ENCODE peak calls at places on chromosomes 5 and 9, in seven cellular contexts. V, A, X, O, J, F and B are unnamed samples.
A peak's percentile ranks its signal among the peaks of the same experiment; 100 is the strongest.

GRCh38 chr9:94973491-94973941 is 247.0 kb downstream of the AOPEP start:
- DNase-seq in V (no peak), J (no peak), A (no peak), F (no peak), X (no peak), O (no peak), B (no peak)

GRCh38 chr5:170216262-170216864 is 16.4 kb upstream of the C5orf58 start:
- DNase-seq in X (peak; percentile 75), O (peak; percentile 83), J (no peak), F (no peak), V (peak; percentile 70), A (peak; percentile 28), B (no peak)

GRCh38 chr5:174610968-174611367 is 113.4 kb upstream of the MSX2 start:
- DNase-seq in O (no peak), A (no peak), F (no peak), J (no peak), V (peak; percentile 43), X (no peak), B (peak; percentile 40)

GRCh38 chr9:447230-448025 is 232.8 kb downstream of the DOCK8 start:
- DNase-seq in F (no peak), V (peak; percentile 90), A (peak; percentile 16), X (no peak), O (no peak), J (no peak), B (peak; percentile 84)

GRCh38 chr5:176781638-176782570 is 28.5 kb upstream of the UNC5A start:
- DNase-seq in O (no peak), V (no peak), X (no peak), F (no peak), A (no peak), J (peak; percentile 14), B (no peak)

GRCh38 chr5:147479431-147479830 is 30.4 kb downstream of the DPYSL3 start:
- DNase-seq in A (no peak), J (no peak), X (peak; percentile 85), V (no peak), O (peak; percentile 34), F (no peak), B (no peak)

GRCh38 chr9:14452539-14452938 is 138.6 kb upstream of the NFIB start:
- DNase-seq in O (no peak), V (peak; percentile 28), F (no peak), X (no peak), A (no peak), J (no peak), B (no peak)

GRCh38 chr5:113053614-113054013 is 77.0 kb downstream of the DCP2 start:
- DNase-seq in F (no peak), O (no peak), X (no peak), J (peak; percentile 20), A (peak; percentile 45), V (no peak), B (no peak)

GRCh38 chr9:93669958-93670207 is 93.5 kb downstream of the PHF2 start:
- DNase-seq in O (no peak), X (no peak), J (no peak), V (no peak), A (no peak), F (no peak), B (no peak)

GRCh38 chr9:71741841-71742648 is 26.3 kb downstream of the CEMIP2 start:
- DNase-seq in J (no peak), X (no peak), O (no peak), F (no peak), A (peak; percentile 19), V (no peak), B (no peak)

GRCh38 chr5:140576776-140577201 is 12.2 kb downstream of the SLC35A4 start:
- DNase-seq in A (no peak), O (no peak), J (no peak), F (no peak), V (no peak), X (peak; percentile 27), B (no peak)

GRCh38 chr5:150302301-150303069 is at the start of gene ARSI:
- DNase-seq in X (peak; percentile 92), O (peak; percentile 91), V (peak; percentile 69), J (peak; percentile 89), A (peak; percentile 65), F (peak; percentile 86), B (no peak)

GRCh38 chr9:78074385-78075291 is 43.0 kb upstream of the GNAQ start:
- DNase-seq in F (no peak), V (peak; percentile 38), J (no peak), X (no peak), A (no peak), O (no peak), B (no peak)

GRCh38 chr9:124632077-124632621 is 125.0 kb upstream of the NR5A1 start:
- DNase-seq in F (no peak), V (peak; percentile 28), A (no peak), J (no peak), O (no peak), X (no peak), B (no peak)

GRCh38 chr9:96604005-96604320 is 15.7 kb downstream of the CDC14B start:
- DNase-seq in A (no peak), V (no peak), O (no peak), J (no peak), F (no peak), X (no peak), B (no peak)

GRCh38 chr9:127959841-127960409 is 20.9 kb downstream of the EEIG1 start:
- DNase-seq in J (no peak), A (no peak), X (no peak), V (no peak), O (no peak), F (no peak), B (no peak)

GRCh38 chr9:127961613-127962150 is 19.1 kb downstream of the EEIG1 start:
- DNase-seq in F (no peak), A (no peak), J (no peak), O (no peak), V (no peak), X (no peak), B (no peak)

GRCh38 chr9:127962278-127962677 is 18.5 kb downstream of the EEIG1 start:
- DNase-seq in F (no peak), V (no peak), A (no peak), J (no peak), X (no peak), O (no peak), B (no peak)

GRCh38 chr9:127961166-127961490 is 19.7 kb downstream of the EEIG1 start:
- DNase-seq in X (no peak), O (no peak), F (no peak), V (no peak), J (no peak), A (no peak), B (no peak)

DNA sequence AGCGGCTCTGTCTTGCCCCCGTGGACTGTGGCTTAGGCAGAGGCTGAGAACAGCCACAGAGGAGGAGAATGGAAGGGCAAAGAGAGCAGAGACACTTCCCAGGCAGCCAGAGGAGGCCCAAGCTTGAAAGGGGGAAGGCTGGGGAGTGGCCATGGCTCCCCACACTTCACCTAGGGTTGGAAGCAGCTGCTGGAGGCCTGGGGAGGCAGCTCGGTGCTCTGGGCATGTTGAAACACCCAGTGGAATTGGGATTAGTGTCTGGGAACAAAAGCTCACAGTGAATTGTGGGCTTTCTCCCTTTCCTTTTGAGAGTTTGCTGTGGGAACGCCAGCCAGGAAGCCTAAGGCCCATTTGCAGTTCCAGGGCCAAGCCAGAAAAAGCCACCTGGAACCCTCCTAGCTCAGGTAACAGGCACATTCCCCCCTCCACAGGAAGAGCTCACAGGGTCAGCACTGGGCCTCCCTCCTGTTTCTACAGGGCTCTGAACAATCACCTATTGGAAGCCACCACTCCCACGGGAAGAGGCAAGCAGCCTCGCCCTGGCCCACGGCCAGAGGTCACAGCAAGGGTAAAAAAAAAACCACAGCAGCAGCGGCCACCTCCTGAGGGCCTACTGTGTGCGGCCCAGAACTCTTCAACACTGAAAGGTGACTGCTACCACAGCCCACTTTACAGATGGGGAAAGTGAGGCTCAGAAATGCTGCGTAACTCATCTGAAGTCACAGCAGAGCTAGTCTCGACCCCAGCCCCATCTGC is 20.2 kb downstream of the EEIG1 start:
- DNase-seq in V (no peak), J (no peak), F (no peak), O (peak; percentile 56), A (peak; percentile 46), X (no peak), B (no peak)
- H3K9ac ChIP-seq in V (no peak overlapping the region), J (no peak overlapping the region), F (no peak overlapping the region), O (no peak overlapping the region), A (no peak overlapping the region), X (no peak overlapping the region), B (peak overlapping the region; percentile 10)

GRCh38 chr5:2332521-2332920 is 419.0 kb downstream of the IRX2 start:
- DNase-seq in O (no peak), F (no peak), A (no peak), X (no peak), J (no peak), V (no peak), B (no peak)
- H3K79me2 ChIP-seq in O (no peaks in the 10 kb centered on the region), F (no peaks in the 10 kb centered on the region), A (no peaks in the 10 kb centered on the region), X (no peaks in the 10 kb centered on the region), J (no peaks in the 10 kb centered on the region), V (no peaks in the 10 kb centered on the region), B (no peaks in the 10 kb centered on the region)

DNA sequence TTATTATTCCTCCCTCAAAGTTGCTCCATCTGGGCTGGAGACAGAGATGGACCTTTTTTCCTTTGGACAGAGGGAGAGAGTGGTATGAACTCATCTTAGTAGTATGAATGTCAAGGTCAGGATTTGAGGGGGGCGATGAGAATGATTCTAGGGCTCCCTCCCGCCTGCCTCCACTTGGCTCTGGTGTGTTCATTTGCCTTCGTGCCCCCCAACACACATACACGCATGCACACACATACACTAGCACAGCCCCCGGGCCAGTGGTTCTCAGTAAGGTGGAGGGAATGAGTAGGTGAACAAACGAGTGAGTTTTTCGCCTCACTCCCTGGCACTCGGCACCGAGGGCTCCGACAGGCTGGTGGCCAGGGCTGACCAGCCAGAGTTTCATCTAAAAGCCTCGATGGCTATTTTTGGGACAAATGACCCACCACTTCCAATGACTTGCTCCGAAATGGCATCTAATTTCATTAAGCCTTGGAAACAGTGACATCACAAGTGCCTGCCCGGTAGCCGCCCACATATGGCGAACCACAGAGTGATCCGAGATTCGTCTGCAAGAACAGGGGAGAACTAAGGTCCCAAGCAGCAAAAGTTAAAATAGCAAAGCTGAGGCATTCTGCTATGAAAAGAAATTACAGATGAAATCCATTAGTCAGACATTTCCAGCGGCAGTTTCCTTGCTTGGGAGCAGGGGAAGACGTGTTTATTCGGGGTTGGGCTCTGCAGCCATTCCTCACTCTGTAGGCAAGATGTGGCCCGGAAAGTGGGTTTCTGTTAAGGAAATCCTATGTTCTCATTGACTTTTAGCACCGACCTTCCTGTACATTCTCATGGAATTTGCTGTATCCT is 44.8 kb downstream of the ERGIC1 start:
- DNase-seq in A (no peak), J (no peak), O (no peak), X (no peak), F (no peak), V (no peak), B (no peak)
- H3K27ac ChIP-seq in A (no peak overlapping the region), J (no peak overlapping the region), O (no peak overlapping the region), X (no peak overlapping the region), F (no peak overlapping the region), V (no peak overlapping the region), B (no peak overlapping the region)

GRCh38 chr9:89915187-89915586 is 310.4 kb downstream of the GADD45G start:
- DNase-seq in O (no peak), V (no peak), J (no peak), X (no peak), F (no peak), A (no peak), B (no peak)

GRCh38 chr9:89916001-89916635 is 311.3 kb downstream of the GADD45G start:
- DNase-seq in F (no peak), V (no peak), O (peak; percentile 15), X (peak; percentile 91), J (no peak), A (no peak), B (no peak)

GRCh38 chr9:89912605-89912953 is 307.8 kb downstream of the GADD45G start:
- DNase-seq in V (no peak), X (no peak), A (no peak), O (no peak), F (no peak), J (no peak), B (no peak)

GRCh38 chr9:89917861-89918260 is 313.0 kb downstream of the GADD45G start:
- DNase-seq in F (no peak), A (no peak), J (no peak), V (no peak), O (no peak), X (no peak), B (no peak)

GRCh38 chr9:89911721-89912604 is 307.2 kb downstream of the GADD45G start:
- DNase-seq in F (no peak), X (peak; percentile 51), V (no peak), J (peak; percentile 25), O (no peak), A (no peak), B (no peak)
- H3K9ac ChIP-seq in F (no peak overlapping the region), X (no peak overlapping the region), V (no peak overlapping the region), J (no peak overlapping the region), O (no peak overlapping the region), A (no peak overlapping the region), B (no peak overlapping the region)